ENCODE peak calls at places on chromosomes 3 and 15, in nine cellular contexts. N, E, D, V, I, T, F, W and Y are unnamed samples.

GRCh38 chr15:29787767-29788166 is 34.5 kb downstream of the TJP1 start:
- DNase-seq in T (no peak), I (no peak), E (no peak), F (no peak), V (no peak), N (no peak), W (no peak), D (no peak), Y (no peak)

GRCh38 chr3:133991637-133992036 is 38.1 kb downstream of the SLCO2A1 start:
- DNase-seq in T (peak), N (peak), D (no peak), I (no peak), V (no peak), W (no peak), F (no peak), E (no peak), Y (no peak)

GRCh38 chr15:72850833-72851232 is 67.3 kb upstream of the ADPGK start:
- DNase-seq in N (no peak), F (no peak), D (no peak), T (no peak), I (no peak), E (no peak), W (no peak), V (no peak), Y (no peak)

GRCh38 chr3:157237886-157238285 is 77.9 kb upstream of the CCNL1 start:
- DNase-seq in W (no peak), F (no peak), D (no peak), V (no peak), T (no peak), E (no peak), N (no peak), I (no peak), Y (no peak)

GRCh38 chr3:182989566-182989965 is 9.2 kb upstream of the DCUN1D1 start:
- DNase-seq in E (no peak), N (no peak), D (no peak), I (no peak), V (no peak), T (no peak), F (no peak), W (no peak), Y (no peak)

GRCh38 chr15:78073026-78073425 is 4.5 kb downstream of the TBC1D2B start:
- DNase-seq in T (no peak), I (no peak), N (no peak), E (no peak), F (no peak), D (no peak), V (no peak), W (no peak), Y (no peak)

GRCh38 chr3:154122912-154123559 is 1.8 kb downstream of the ARHGEF26 start:
- DNase-seq in V (no peak), I (no peak), D (no peak), T (no peak), E (no peak), N (no peak), W (no peak), F (no peak), Y (no peak)

GRCh38 chr3:190425833-190426232 is 23.9 kb downstream of the TMEM207 start:
- DNase-seq in W (no peak), N (no peak), E (no peak), D (no peak), I (no peak), F (no peak), V (no peak), T (no peak), Y (no peak)

GRCh38 chr3:190811775-190812480 is 50.6 kb downstream of the GMNC start:
- DNase-seq in W (no peak), T (no peak), N (peak), V (peak), I (no peak), F (no peak), D (peak), E (peak), Y (no peak)

DNA sequence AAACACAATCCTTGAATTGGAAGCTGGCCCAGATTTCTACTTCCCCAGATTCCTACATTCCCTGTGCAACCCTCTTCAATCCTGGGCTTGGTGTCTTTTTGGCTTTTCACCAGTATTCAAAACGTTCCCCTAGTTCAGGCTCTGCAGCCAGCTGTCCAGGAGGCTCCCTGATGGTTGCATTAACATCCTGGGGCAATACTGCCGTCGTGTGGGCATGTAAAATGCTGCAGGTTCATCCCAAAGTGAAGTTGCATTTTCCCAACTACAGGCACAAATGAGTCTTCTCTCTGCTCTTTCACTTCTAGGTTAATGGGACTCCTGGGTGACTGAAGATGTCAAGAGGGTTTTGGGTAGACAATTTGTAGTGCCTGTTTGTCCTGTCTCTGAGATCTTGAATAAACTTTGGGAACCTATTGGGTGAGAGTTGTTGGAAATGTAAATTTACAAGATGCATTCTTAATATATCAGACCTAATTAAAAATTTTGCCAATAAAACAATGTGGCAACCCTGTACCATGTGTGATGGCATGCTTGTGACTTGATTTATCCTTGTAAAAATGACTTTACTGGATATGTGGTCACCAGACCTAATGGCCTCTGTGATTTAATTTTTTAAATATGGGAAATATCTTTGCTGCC is 28.6 kb downstream of the SOX14 start:
- DNase-seq in W (no peak), T (no peak), N (peak), I (no peak), V (no peak), D (no peak), F (no peak), E (no peak), Y (no peak)
- TF ChIP-seq CTCF in W (no peak), T (no peak), N (peak), I (peak), V (peak), D (peak), F (no peak), E (peak), Y (no peak)

DNA sequence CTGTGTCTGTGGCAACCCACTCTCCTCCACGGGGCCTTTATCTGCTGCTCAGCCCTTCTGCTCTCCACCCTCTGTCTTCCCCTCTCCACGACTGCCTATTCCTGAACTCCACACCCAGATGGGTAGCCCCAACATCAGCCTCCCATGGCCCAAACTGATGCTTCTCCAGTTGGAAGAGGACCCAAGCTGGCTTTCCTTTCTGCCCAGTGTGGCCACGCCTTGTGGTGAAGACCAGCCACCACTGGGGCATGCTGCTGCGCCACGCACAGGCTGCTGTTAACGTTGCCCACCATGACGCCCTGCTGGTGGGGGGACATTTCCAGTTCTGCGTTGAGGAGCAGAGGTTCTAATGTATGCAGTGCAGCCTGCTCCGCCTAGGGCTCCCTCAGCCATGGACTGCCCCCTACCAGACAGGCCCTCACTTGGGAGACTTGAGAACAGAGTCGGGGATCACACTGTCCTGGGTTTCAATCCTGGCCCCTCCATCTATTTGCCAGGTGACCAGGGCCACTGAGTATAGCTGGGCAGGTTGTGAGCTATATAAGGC is 26.9 kb downstream of the CFAP100 start:
- DNase-seq in E (no peak), W (no peak), F (no peak), N (no peak), T (peak), D (no peak), V (no peak), I (no peak), Y (peak)
- TF ChIP-seq CTCF in E (no peak), W (no peak), F (no peak), N (no peak), T (no peak), D (no peak), V (no peak), I (no peak), Y (no peak)

GRCh38 chr3:53046171-53047170 is 598 bp upstream of the SFMBT1 start:
- DNase-seq in T (peak), D (no peak), E (no peak), N (no peak), I (peak), F (peak), V (peak), W (peak), Y (peak)
- TF ChIP-seq CTCF in T (no peak), D (peak), E (peak), N (peak), I (peak), F (no peak), V (peak), W (peak), Y (peak)

GRCh38 chr15:74317820-74318375 is 49.5 kb downstream of the CYP11A1 start:
- DNase-seq in V (no peak), I (peak), W (no peak), E (peak), D (peak), F (no peak), N (peak), T (peak), Y (no peak)

GRCh38 chr15:74316116-74316515 is 51.3 kb downstream of the CYP11A1 start:
- DNase-seq in F (no peak), D (no peak), I (peak), E (no peak), V (no peak), W (no peak), N (no peak), T (no peak), Y (no peak)

GRCh38 chr15:74313889-74314288 is 53.6 kb downstream of the CYP11A1 start:
- DNase-seq in I (no peak), E (no peak), D (no peak), N (no peak), F (no peak), T (no peak), V (no peak), W (no peak), Y (no peak)

GRCh38 chr15:74314897-74315438 is 52.5 kb downstream of the CYP11A1 start:
- DNase-seq in D (no peak), V (no peak), N (no peak), F (no peak), E (no peak), T (no peak), W (no peak), I (peak), Y (no peak)

GRCh38 chr15:74315626-74316025 is 51.8 kb downstream of the CYP11A1 start:
- DNase-seq in V (no peak), I (peak), F (no peak), N (no peak), D (no peak), T (no peak), W (no peak), E (no peak), Y (no peak)
- TF ChIP-seq CTCF in V (no peak), I (no peak), F (no peak), N (no peak), D (no peak), T (no peak), W (no peak), E (no peak), Y (no peak)

GRCh38 chr3:185759523-185759922 is 65.3 kb downstream of the IGF2BP2 start:
- DNase-seq in F (no peak), T (no peak), V (no peak), N (no peak), E (no peak), W (no peak), I (no peak), D (no peak), Y (no peak)

GRCh38 chr3:185754920-185755319 is 69.9 kb downstream of the IGF2BP2 start:
- DNase-seq in V (no peak), W (no peak), T (no peak), E (no peak), F (no peak), N (no peak), D (no peak), I (no peak), Y (no peak)

GRCh38 chr3:185756477-185756876 is 68.4 kb downstream of the IGF2BP2 start:
- DNase-seq in D (no peak), E (no peak), T (no peak), W (no peak), I (no peak), V (no peak), F (no peak), N (no peak), Y (no peak)

GRCh38 chr3:185758912-185759311 is 65.9 kb downstream of the IGF2BP2 start:
- DNase-seq in D (no peak), E (no peak), I (no peak), W (no peak), N (no peak), V (no peak), T (no peak), F (no peak), Y (no peak)

DNA sequence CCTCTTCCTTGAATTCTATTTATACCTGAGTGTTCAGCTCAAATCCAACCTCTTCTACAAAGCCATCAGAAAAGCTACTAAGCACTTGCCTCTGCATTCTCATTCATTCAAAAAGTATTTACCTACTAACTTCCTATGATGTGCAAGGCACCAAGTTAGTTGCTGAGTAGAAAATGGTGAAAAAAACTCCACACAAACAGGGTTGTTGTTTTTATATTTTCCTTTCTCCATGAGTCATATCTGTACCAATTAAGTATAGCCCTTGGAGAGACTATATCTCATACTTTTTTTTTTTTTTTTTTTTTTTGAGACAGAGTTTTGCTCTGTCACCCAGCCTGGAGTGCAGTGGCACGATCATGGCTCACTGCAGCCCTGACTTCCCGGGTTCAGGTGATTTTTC is 67.7 kb downstream of the IGF2BP2 start:
- DNase-seq in N (peak), V (no peak), W (no peak), E (no peak), T (no peak), I (no peak), D (no peak), F (no peak), Y (no peak)
- TF ChIP-seq CTCF in N (no peak), V (no peak), W (no peak), E (no peak), T (no peak), I (no peak), D (no peak), F (no peak), Y (no peak)

GRCh38 chr15:47587938-47588817 is 129.1 kb upstream of the SEMA6D start:
- DNase-seq in E (no peak), V (no peak), I (peak), D (no peak), F (no peak), W (no peak), N (no peak), T (no peak), Y (no peak)

GRCh38 chr15:47586653-47587224 is 130.6 kb upstream of the SEMA6D start:
- DNase-seq in T (no peak), E (no peak), D (no peak), I (peak), V (no peak), N (no peak), F (no peak), W (no peak), Y (no peak)

DNA sequence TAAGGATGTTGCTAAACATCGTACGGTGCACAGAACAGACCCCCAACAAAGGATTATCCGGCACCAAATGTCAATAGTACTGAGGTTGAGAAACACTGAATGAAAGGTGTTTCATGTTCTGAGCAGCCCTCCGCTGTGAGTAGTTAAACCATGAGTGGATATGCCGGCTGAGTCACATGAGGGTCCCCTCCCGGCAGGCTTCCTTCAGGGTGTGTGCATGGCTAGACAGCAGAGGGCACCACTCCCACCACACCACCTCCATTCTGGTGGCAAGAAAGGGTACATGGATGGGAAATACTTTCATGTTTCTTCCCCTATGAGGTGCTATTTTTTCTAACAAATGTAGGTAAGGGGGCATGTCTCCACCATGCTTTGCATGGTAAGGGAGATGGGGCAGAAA is 128.3 kb upstream of the SEMA6D start:
- DNase-seq in I (no peak), V (no peak), N (no peak), E (no peak), F (no peak), D (no peak), T (no peak), W (no peak), Y (no peak)
- TF ChIP-seq CTCF in I (no peak), V (no peak), N (no peak), E (no peak), F (no peak), D (no peak), T (no peak), W (no peak), Y (no peak)

GRCh38 chr3:37558580-37558979 is 303.1 kb upstream of the CTDSPL start:
- DNase-seq in V (no peak), W (no peak), E (no peak), F (no peak), I (no peak), D (no peak), N (no peak), T (no peak), Y (no peak)

GRCh38 chr3:37559461-37559860 is 302.2 kb upstream of the CTDSPL start:
- DNase-seq in W (no peak), V (no peak), N (peak), E (no peak), D (no peak), T (no peak), F (no peak), I (no peak), Y (no peak)

GRCh38 chr3:37556789-37557301 is 304.8 kb upstream of the CTDSPL start:
- DNase-seq in V (no peak), D (no peak), F (no peak), E (no peak), T (no peak), W (no peak), I (no peak), N (no peak), Y (no peak)

GRCh38 chr3:37554364-37554763 is 307.3 kb upstream of the CTDSPL start:
- DNase-seq in W (no peak), E (no peak), N (no peak), F (no peak), T (no peak), D (no peak), V (no peak), I (no peak), Y (no peak)
- TF ChIP-seq CTCF in W (no peak), E (peak), N (no peak), F (no peak), T (no peak), D (no peak), V (no peak), I (no peak), Y (no peak)

DNA sequence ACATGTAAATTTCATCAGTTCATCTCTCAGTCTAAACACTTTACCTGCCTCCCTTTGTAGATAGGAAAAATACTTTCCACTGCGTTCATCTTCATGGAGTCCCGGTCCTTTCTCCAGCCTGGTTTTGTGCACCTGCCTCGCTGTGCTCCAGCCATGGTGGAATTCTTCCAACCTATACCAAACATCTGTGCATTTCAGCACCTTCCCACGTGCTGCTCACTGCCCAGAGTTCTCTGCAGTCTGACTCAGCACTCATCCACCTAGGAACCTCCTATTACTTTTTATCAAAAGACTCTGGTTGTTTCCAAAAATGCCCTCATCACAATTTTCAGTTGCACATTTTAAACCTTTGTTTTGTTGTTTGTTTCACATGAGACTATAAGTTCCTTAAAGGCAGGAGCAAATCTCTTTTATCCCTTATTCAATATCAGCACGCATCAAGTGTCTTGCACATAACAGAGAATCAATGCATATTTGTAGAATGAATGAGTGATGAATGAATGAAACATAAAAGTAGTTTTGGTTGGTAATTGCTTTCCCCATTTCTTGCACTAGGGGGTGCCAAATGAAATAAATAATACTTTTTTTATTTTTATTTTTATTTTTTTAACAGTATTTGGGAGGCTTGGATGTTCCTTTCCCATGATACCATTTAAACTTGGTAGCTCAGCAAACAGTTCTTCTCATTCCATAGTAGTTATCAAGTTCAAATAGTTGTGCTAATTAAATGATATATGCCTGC is 30.2 kb upstream of the ADAMTS9 start:
- DNase-seq in V (no peak), E (no peak), W (no peak), I (no peak), N (no peak), T (no peak), F (no peak), D (no peak), Y (no peak)
- TF ChIP-seq CTCF in V (peak), E (peak), W (no peak), I (peak), N (peak), T (no peak), F (no peak), D (peak), Y (no peak)

GRCh38 chr3:107240183-107241091 is 136.8 kb upstream of the CCDC54 start:
- DNase-seq in N (peak), D (peak), E (peak), V (peak), I (peak), T (peak), F (peak), W (peak), Y (no peak)

GRCh38 chr3:107242579-107242978 is 134.7 kb upstream of the CCDC54 start:
- DNase-seq in T (no peak), F (no peak), D (no peak), I (no peak), W (no peak), N (no peak), E (no peak), V (no peak), Y (no peak)

GRCh38 chr3:107238787-107239186 is 138.5 kb upstream of the CCDC54 start:
- DNase-seq in V (no peak), D (no peak), W (no peak), T (no peak), F (no peak), E (no peak), I (no peak), N (no peak), Y (no peak)

GRCh38 chr3:107239703-107240102 is 137.5 kb upstream of the CCDC54 start:
- DNase-seq in E (no peak), V (no peak), W (no peak), F (no peak), N (no peak), T (no peak), I (no peak), D (no peak), Y (no peak)

DNA sequence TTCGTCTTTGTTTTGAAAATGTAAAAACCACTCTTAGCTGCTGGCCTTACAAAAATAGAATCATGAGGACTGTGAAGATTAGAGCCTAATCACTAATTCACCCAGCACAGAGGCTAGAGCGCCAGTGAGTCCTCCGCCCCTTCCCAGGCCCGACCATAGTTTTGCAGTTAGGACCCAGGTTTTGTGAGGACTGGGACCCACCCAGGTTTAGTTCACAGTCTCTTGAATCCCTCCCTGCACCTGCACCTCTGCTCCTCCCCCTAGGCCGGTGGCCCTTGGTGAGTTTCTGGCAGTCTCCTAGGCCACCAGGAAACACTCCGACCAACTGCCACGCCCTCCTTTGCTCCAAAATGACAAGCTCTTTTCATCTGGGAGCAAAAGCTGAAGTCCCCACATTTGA is 136.0 kb upstream of the CCDC54 start:
- DNase-seq in F (peak), E (no peak), N (no peak), T (no peak), W (no peak), I (peak), V (peak), D (no peak), Y (no peak)
- TF ChIP-seq CTCF in F (no peak), E (no peak), N (no peak), T (no peak), W (no peak), I (peak), V (no peak), D (peak), Y (no peak)